ENCODE peak calls at places on chromosome 9, in six cellular contexts. One of them, this sample, is unnamed.

GRCh38 chr9:107888773-107889227 is 399.2 kb upstream of the KLF4 start:
- DNase-seq in upper lobe of right lung: no peak
- DNase-seq in astrocyte: no peak
- DNase-seq in H1: no peak
- DNase-seq in GM23338: no peak
- DNase-seq in ovary: no peak
- DNase-seq in this sample: no peak

GRCh38 chr9:130327070-130327780 is 61.7 kb downstream of the HMCN2 start:
- DNase-seq in upper lobe of right lung: no peak
- DNase-seq in astrocyte: no peak
- DNase-seq in H1: peak; percentile 92
- DNase-seq in GM23338: peak; percentile 83
- DNase-seq in ovary: no peak
- DNase-seq in this sample: peak; percentile 93

GRCh38 chr9:14080940-14081621 is 232.9 kb downstream of the NFIB start:
- DNase-seq in upper lobe of right lung: no peak
- DNase-seq in astrocyte: peak; percentile 93
- DNase-seq in H1: no peak
- DNase-seq in GM23338: peak; percentile 13
- DNase-seq in ovary: no peak
- DNase-seq in this sample: no peak

GRCh38 chr9:93657331-93658111 is 81.1 kb downstream of the PHF2 start:
- DNase-seq in upper lobe of right lung: peak; percentile 44
- DNase-seq in astrocyte: no peak
- DNase-seq in H1: no peak
- DNase-seq in GM23338: no peak
- DNase-seq in ovary: no peak
- DNase-seq in this sample: no peak

GRCh38 chr9:76394896-76395244 is 644 bp upstream of the RFK start:
- DNase-seq in upper lobe of right lung: no peak
- DNase-seq in astrocyte: no peak
- DNase-seq in H1: peak; percentile 57
- DNase-seq in GM23338: peak; percentile 54
- DNase-seq in ovary: peak; percentile 59
- DNase-seq in this sample: peak; percentile 87

GRCh38 chr9:133075925-133076324 is 14.1 kb downstream of the CEL start:
- DNase-seq in upper lobe of right lung: no peak
- DNase-seq in astrocyte: peak; percentile 92
- DNase-seq in H1: no peak
- DNase-seq in GM23338: no peak
- DNase-seq in ovary: no peak
- DNase-seq in this sample: no peak

GRCh38 chr9:134136117-134136996 is 475 bp downstream of the WDR5 start:
- DNase-seq in upper lobe of right lung: peak; percentile 76
- DNase-seq in astrocyte: no peak
- DNase-seq in H1: peak; percentile 73
- DNase-seq in GM23338: peak; percentile 51
- DNase-seq in ovary: peak; percentile 43
- DNase-seq in this sample: peak; percentile 78

GRCh38 chr9:130333041-130334040 is 67.8 kb downstream of the HMCN2 start:
- DNase-seq in upper lobe of right lung: peak; percentile 58
- DNase-seq in astrocyte: no peak
- DNase-seq in H1: no peak
- DNase-seq in GM23338: no peak
- DNase-seq in ovary: no peak
- DNase-seq in this sample: no peak

GRCh38 chr9:105059260-105059659 is 131.3 kb upstream of the ABCA1 start:
- DNase-seq in upper lobe of right lung: no peak
- DNase-seq in astrocyte: peak; percentile 43
- DNase-seq in H1: no peak
- DNase-seq in GM23338: no peak
- DNase-seq in ovary: no peak
- DNase-seq in this sample: no peak

GRCh38 chr9:89442981-89443817 is 54.7 kb downstream of the SEMA4D start:
- DNase-seq in upper lobe of right lung: no peak
- DNase-seq in astrocyte: no peak
- DNase-seq in H1: no peak
- DNase-seq in GM23338: no peak
- DNase-seq in ovary: no peak
- DNase-seq in this sample: no peak

GRCh38 chr9:81619353-81620008 is 69.9 kb downstream of the TLE1 start:
- DNase-seq in upper lobe of right lung: no peak
- DNase-seq in astrocyte: peak; percentile 83
- DNase-seq in H1: no peak
- DNase-seq in GM23338: no peak
- DNase-seq in ovary: no peak
- DNase-seq in this sample: no peak

GRCh38 chr9:99103909-99104458 is 929 bp upstream of the TGFBR1 start:
- DNase-seq in upper lobe of right lung: no peak
- DNase-seq in astrocyte: peak; percentile 32
- DNase-seq in H1: peak; percentile 63
- DNase-seq in GM23338: peak; percentile 64
- DNase-seq in ovary: peak; percentile 38
- DNase-seq in this sample: no peak

GRCh38 chr9:121674952-121675351 is 23.5 kb downstream of the DAB2IP start:
- DNase-seq in upper lobe of right lung: no peak
- DNase-seq in astrocyte: peak; percentile 29
- DNase-seq in H1: no peak
- DNase-seq in GM23338: peak; percentile 39
- DNase-seq in ovary: no peak
- DNase-seq in this sample: peak; percentile 92

GRCh38 chr9:23754551-23754950 is 71.5 kb downstream of the ELAVL2 start:
- DNase-seq in upper lobe of right lung: no peak
- DNase-seq in astrocyte: no peak
- DNase-seq in H1: no peak
- DNase-seq in GM23338: no peak
- DNase-seq in ovary: no peak
- DNase-seq in this sample: no peak

GRCh38 chr9:33660771-33661170 is 134.6 kb upstream of the PRSS3 start:
- DNase-seq in upper lobe of right lung: no peak
- DNase-seq in astrocyte: no peak
- DNase-seq in H1: no peak
- DNase-seq in GM23338: no peak
- DNase-seq in ovary: no peak
- DNase-seq in this sample: no peak

GRCh38 chr9:97615439-97616072 is 17.6 kb downstream of the TSTD2 start:
- DNase-seq in upper lobe of right lung: no peak
- DNase-seq in astrocyte: peak; percentile 26
- DNase-seq in H1: peak; percentile 66
- DNase-seq in GM23338: peak; percentile 79
- DNase-seq in ovary: peak; percentile 79
- DNase-seq in this sample: peak; percentile 81

GRCh38 chr9:5633243-5633642 is 4.3 kb downstream of the RIC1 start:
- DNase-seq in upper lobe of right lung: no peak
- DNase-seq in astrocyte: peak; percentile 64
- DNase-seq in H1: no peak
- DNase-seq in GM23338: no peak
- DNase-seq in ovary: no peak
- DNase-seq in this sample: no peak

GRCh38 chr9:131419716-131420115 is 25.8 kb downstream of the PRRC2B start:
- DNase-seq in upper lobe of right lung: no peak
- DNase-seq in astrocyte: no peak
- DNase-seq in H1: no peak
- DNase-seq in GM23338: no peak
- DNase-seq in ovary: no peak
- DNase-seq in this sample: no peak

GRCh38 chr9:76912631-76913275 is 6.8 kb upstream of the PRUNE2 start:
- DNase-seq in upper lobe of right lung: no peak
- DNase-seq in astrocyte: peak; percentile 86
- DNase-seq in H1: no peak
- DNase-seq in GM23338: no peak
- DNase-seq in ovary: no peak
- DNase-seq in this sample: no peak

GRCh38 chr9:130352081-130352480 is 86.5 kb downstream of the HMCN2 start:
- DNase-seq in upper lobe of right lung: no peak
- DNase-seq in astrocyte: no peak
- DNase-seq in H1: no peak
- DNase-seq in GM23338: no peak
- DNase-seq in ovary: no peak
- DNase-seq in this sample: no peak

GRCh38 chr9:34119713-34120112 is 6.8 kb downstream of the DCAF12 start:
- DNase-seq in upper lobe of right lung: no peak
- DNase-seq in astrocyte: no peak
- DNase-seq in H1: no peak
- DNase-seq in GM23338: no peak
- DNase-seq in ovary: no peak
- DNase-seq in this sample: no peak

GRCh38 chr9:36450110-36450732 is 50.2 kb upstream of the RNF38 start:
- DNase-seq in upper lobe of right lung: no peak
- DNase-seq in astrocyte: no peak
- DNase-seq in H1: no peak
- DNase-seq in GM23338: peak; percentile 81
- DNase-seq in ovary: peak; percentile 45
- DNase-seq in this sample: no peak

GRCh38 chr9:81562221-81563019 is 126.9 kb downstream of the TLE1 start:
- DNase-seq in upper lobe of right lung: no peak
- DNase-seq in astrocyte: peak; percentile 89
- DNase-seq in H1: no peak
- DNase-seq in GM23338: no peak
- DNase-seq in ovary: peak; percentile 40
- DNase-seq in this sample: no peak

GRCh38 chr9:94757158-94757557 is 30.7 kb downstream of the AOPEP start:
- DNase-seq in upper lobe of right lung: no peak
- DNase-seq in astrocyte: peak; percentile 93
- DNase-seq in H1: no peak
- DNase-seq in GM23338: no peak
- DNase-seq in ovary: no peak
- DNase-seq in this sample: no peak

GRCh38 chr9:130935660-130936271 is 3.3 kb downstream of the FIBCD1 start:
- DNase-seq in upper lobe of right lung: no peak
- DNase-seq in astrocyte: no peak
- DNase-seq in H1: no peak
- DNase-seq in GM23338: no peak
- DNase-seq in ovary: no peak
- DNase-seq in this sample: no peak

GRCh38 chr9:73149371-73150067 is 2.1 kb upstream of the ANXA1 start:
- DNase-seq in upper lobe of right lung: no peak
- DNase-seq in astrocyte: peak; percentile 89
- DNase-seq in H1: no peak
- DNase-seq in GM23338: no peak
- DNase-seq in ovary: no peak
- DNase-seq in this sample: no peak

GRCh38 chr9:1231998-1232919 is 182.1 kb downstream of the DMRT2 start:
- DNase-seq in upper lobe of right lung: peak; percentile 69
- DNase-seq in astrocyte: peak; percentile 18
- DNase-seq in H1: no peak
- DNase-seq in GM23338: no peak
- DNase-seq in ovary: peak; percentile 23
- DNase-seq in this sample: no peak

GRCh38 chr9:75889977-75890540 is 414 bp upstream of the PCSK5 start:
- DNase-seq in upper lobe of right lung: no peak
- DNase-seq in astrocyte: peak; percentile 65
- DNase-seq in H1: no peak
- DNase-seq in GM23338: peak; percentile 33
- DNase-seq in ovary: peak; percentile 76
- DNase-seq in this sample: peak; percentile 57

GRCh38 chr9:114361542-114361941 is 26.2 kb downstream of the AKNA start:
- DNase-seq in upper lobe of right lung: peak; percentile 43
- DNase-seq in astrocyte: no peak
- DNase-seq in H1: no peak
- DNase-seq in GM23338: no peak
- DNase-seq in ovary: no peak
- DNase-seq in this sample: no peak

GRCh38 chr9:120351106-120351505 is 228.9 kb downstream of the CDK5RAP2 start:
- DNase-seq in upper lobe of right lung: no peak
- DNase-seq in astrocyte: no peak
- DNase-seq in H1: no peak
- DNase-seq in GM23338: no peak
- DNase-seq in ovary: no peak
- DNase-seq in this sample: no peak
- H3K4me1 ChIP-seq in upper lobe of right lung: no peaks in the 10 kb centered on the region
- H3K4me1 ChIP-seq in astrocyte: no peaks in the 10 kb centered on the region
- H3K4me1 ChIP-seq in H1: peaks cover 3% of the 10 kb centered on the region
- H3K4me1 ChIP-seq in GM23338: peaks cover 4% of the 10 kb centered on the region
- H3K4me1 ChIP-seq in ovary: peaks cover 1% of the 10 kb centered on the region
- H3K4me1 ChIP-seq in this sample: no peaks in the 10 kb centered on the region

GRCh38 chr9:21903380-21903965 is 90.7 kb downstream of the CDKN2A start:
- DNase-seq in upper lobe of right lung: no peak
- DNase-seq in astrocyte: no peak
- DNase-seq in H1: no peak
- DNase-seq in GM23338: no peak
- DNase-seq in ovary: no peak
- DNase-seq in this sample: no peak

GRCh38 chr9:21904371-21904770 is 89.8 kb downstream of the CDKN2A start:
- DNase-seq in upper lobe of right lung: no peak
- DNase-seq in astrocyte: peak; percentile 47
- DNase-seq in H1: no peak
- DNase-seq in GM23338: no peak
- DNase-seq in ovary: no peak
- DNase-seq in this sample: no peak

GRCh38 chr9:21906213-21906612 is 88.0 kb downstream of the CDKN2A start:
- DNase-seq in upper lobe of right lung: no peak
- DNase-seq in astrocyte: no peak
- DNase-seq in H1: no peak
- DNase-seq in GM23338: no peak
- DNase-seq in ovary: no peak
- DNase-seq in this sample: no peak

GRCh38 chr9:21906878-21907277 is 87.3 kb downstream of the CDKN2A start:
- DNase-seq in upper lobe of right lung: no peak
- DNase-seq in astrocyte: peak; percentile 59
- DNase-seq in H1: no peak
- DNase-seq in GM23338: no peak
- DNase-seq in ovary: no peak
- DNase-seq in this sample: no peak

DNA sequence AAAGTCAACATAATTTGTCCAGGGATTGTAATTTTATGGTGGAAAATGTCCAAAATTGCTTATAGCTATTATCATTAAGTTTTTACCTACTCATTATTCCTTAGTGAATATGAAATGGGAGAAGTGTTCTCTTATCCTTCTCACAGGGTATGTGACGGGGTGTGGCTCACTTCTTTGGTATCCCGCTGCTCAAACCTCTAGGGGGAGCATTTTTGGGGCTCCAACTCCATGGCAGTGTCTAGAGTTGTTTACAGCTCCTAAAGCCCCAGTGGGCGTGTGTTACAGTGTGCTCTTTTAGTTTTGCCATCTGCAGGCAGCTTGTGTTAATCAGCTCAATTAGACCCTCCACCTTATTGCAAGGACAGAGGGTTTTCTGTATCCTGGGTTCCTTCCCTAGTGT is 89.4 kb downstream of the CDKN2A start:
- DNase-seq in upper lobe of right lung: no peak
- DNase-seq in astrocyte: no peak
- DNase-seq in H1: no peak
- DNase-seq in GM23338: peak; percentile 78
- DNase-seq in ovary: no peak
- DNase-seq in this sample: peak; percentile 60
- TF ChIP-seq CTCF in upper lobe of right lung: no peak
- TF ChIP-seq CTCF in astrocyte: peak; percentile 15
- TF ChIP-seq CTCF in H1: peak; percentile 57
- TF ChIP-seq CTCF in GM23338: peak; percentile 66
- TF ChIP-seq CTCF in ovary: no peak
- TF ChIP-seq CTCF in this sample: peak; percentile 52

GRCh38 chr9:83601463-83601862 is 21.5 kb upstream of the IDNK start:
- DNase-seq in upper lobe of right lung: no peak
- DNase-seq in astrocyte: no peak
- DNase-seq in H1: no peak
- DNase-seq in GM23338: no peak
- DNase-seq in ovary: no peak
- DNase-seq in this sample: no peak
- H3K4me3 ChIP-seq in upper lobe of right lung: no peak overlapping the region
- H3K4me3 ChIP-seq in astrocyte: no peak overlapping the region
- H3K4me3 ChIP-seq in H1: no peak overlapping the region
- H3K4me3 ChIP-seq in GM23338: no peak overlapping the region
- H3K4me3 ChIP-seq in ovary: no peak overlapping the region
- H3K4me3 ChIP-seq in this sample: no peak overlapping the region

GRCh38 chr9:128898845-128899565 is 17.1 kb downstream of the LRRC8A start:
- DNase-seq in upper lobe of right lung: no peak
- DNase-seq in astrocyte: no peak
- DNase-seq in H1: no peak
- DNase-seq in GM23338: no peak
- DNase-seq in ovary: no peak
- DNase-seq in this sample: no peak
- H3K4me1 ChIP-seq in upper lobe of right lung: peaks cover 34% of the 10 kb centered on the region
- H3K4me1 ChIP-seq in astrocyte: peaks cover 10% of the 10 kb centered on the region
- H3K4me1 ChIP-seq in H1: peaks cover 7% of the 10 kb centered on the region
- H3K4me1 ChIP-seq in GM23338: peaks cover 11% of the 10 kb centered on the region
- H3K4me1 ChIP-seq in ovary: no peaks in the 10 kb centered on the region
- H3K4me1 ChIP-seq in this sample: no peaks in the 10 kb centered on the region

This sample was measured in endodermal cell.